ENCODE peak calls at places on chromosomes 2 and 18, in seven cellular contexts. One of them, this sample, is unnamed.

GRCh38 chr18:56443508-56443907 is 194.9 kb downstream of the TXNL1 start:
- DNase-seq in stimulated activated naive CD8-positive, alpha-beta T cell treated with anti-CD3 and anti-CD28 coated beads, Interleukin-15, amount 100 ng/mL, for 72 hours: no peak
- DNase-seq in epithelial cell of esophagus: no peak
- DNase-seq in astrocyte of the spinal cord: no peak
- DNase-seq in T-cell: no peak
- DNase-seq in GM23338: no peak
- DNase-seq in progenitor cell of endocrine pancreas: no peak
- DNase-seq in this sample: no peak

GRCh38 chr2:198144621-198145020 is 340.2 kb downstream of the PLCL1 start:
- DNase-seq in stimulated activated naive CD8-positive, alpha-beta T cell treated with anti-CD3 and anti-CD28 coated beads, Interleukin-15, amount 100 ng/mL, for 72 hours: no peak
- DNase-seq in epithelial cell of esophagus: no peak
- DNase-seq in astrocyte of the spinal cord: no peak
- DNase-seq in T-cell: no peak
- DNase-seq in GM23338: no peak
- DNase-seq in progenitor cell of endocrine pancreas: no peak
- DNase-seq in this sample: no peak

GRCh38 chr2:175111200-175111657 is 56.8 kb downstream of the ATF2 start:
- DNase-seq in stimulated activated naive CD8-positive, alpha-beta T cell treated with anti-CD3 and anti-CD28 coated beads, Interleukin-15, amount 100 ng/mL, for 72 hours: no peak
- DNase-seq in epithelial cell of esophagus: peak; percentile 67
- DNase-seq in astrocyte of the spinal cord: peak; percentile 58
- DNase-seq in T-cell: no peak
- DNase-seq in GM23338: peak; percentile 84
- DNase-seq in progenitor cell of endocrine pancreas: no peak
- DNase-seq in this sample: peak; percentile 30

GRCh38 chr2:217166241-217166640 is 306.4 kb upstream of the TNP1 start:
- DNase-seq in stimulated activated naive CD8-positive, alpha-beta T cell treated with anti-CD3 and anti-CD28 coated beads, Interleukin-15, amount 100 ng/mL, for 72 hours: no peak
- DNase-seq in epithelial cell of esophagus: peak; percentile 51
- DNase-seq in astrocyte of the spinal cord: peak; percentile 69
- DNase-seq in T-cell: no peak
- DNase-seq in GM23338: peak; percentile 75
- DNase-seq in progenitor cell of endocrine pancreas: no peak
- DNase-seq in this sample: no peak

GRCh38 chr18:51191139-51191717 is 6.3 kb downstream of the MEX3C start:
- DNase-seq in stimulated activated naive CD8-positive, alpha-beta T cell treated with anti-CD3 and anti-CD28 coated beads, Interleukin-15, amount 100 ng/mL, for 72 hours: peak; percentile 45
- DNase-seq in epithelial cell of esophagus: no peak
- DNase-seq in astrocyte of the spinal cord: no peak
- DNase-seq in T-cell: peak; percentile 20
- DNase-seq in GM23338: no peak
- DNase-seq in progenitor cell of endocrine pancreas: no peak
- DNase-seq in this sample: no peak

GRCh38 chr2:197304556-197305011 is 6.0 kb downstream of the ANKRD44 start:
- DNase-seq in stimulated activated naive CD8-positive, alpha-beta T cell treated with anti-CD3 and anti-CD28 coated beads, Interleukin-15, amount 100 ng/mL, for 72 hours: peak; percentile 61
- DNase-seq in epithelial cell of esophagus: no peak
- DNase-seq in astrocyte of the spinal cord: no peak
- DNase-seq in T-cell: no peak
- DNase-seq in GM23338: no peak
- DNase-seq in progenitor cell of endocrine pancreas: no peak
- DNase-seq in this sample: no peak

GRCh38 chr18:70331456-70332097 is 42.7 kb downstream of the SOCS6 start:
- DNase-seq in stimulated activated naive CD8-positive, alpha-beta T cell treated with anti-CD3 and anti-CD28 coated beads, Interleukin-15, amount 100 ng/mL, for 72 hours: no peak
- DNase-seq in epithelial cell of esophagus: no peak
- DNase-seq in astrocyte of the spinal cord: no peak
- DNase-seq in T-cell: no peak
- DNase-seq in GM23338: no peak
- DNase-seq in progenitor cell of endocrine pancreas: no peak
- DNase-seq in this sample: no peak

GRCh38 chr18:22385718-22386117 is 32.0 kb downstream of the CTAGE1 start:
- DNase-seq in stimulated activated naive CD8-positive, alpha-beta T cell treated with anti-CD3 and anti-CD28 coated beads, Interleukin-15, amount 100 ng/mL, for 72 hours: no peak
- DNase-seq in epithelial cell of esophagus: peak; percentile 93
- DNase-seq in astrocyte of the spinal cord: peak; percentile 57
- DNase-seq in T-cell: no peak
- DNase-seq in GM23338: no peak
- DNase-seq in progenitor cell of endocrine pancreas: no peak
- DNase-seq in this sample: no peak

GRCh38 chr18:8735274-8735673 is 29.9 kb downstream of the MTCL1 start:
- DNase-seq in stimulated activated naive CD8-positive, alpha-beta T cell treated with anti-CD3 and anti-CD28 coated beads, Interleukin-15, amount 100 ng/mL, for 72 hours: no peak
- DNase-seq in epithelial cell of esophagus: no peak
- DNase-seq in astrocyte of the spinal cord: no peak
- DNase-seq in T-cell: no peak
- DNase-seq in GM23338: peak; percentile 38
- DNase-seq in progenitor cell of endocrine pancreas: no peak
- DNase-seq in this sample: no peak

GRCh38 chr2:77521931-77522470 is at the start of gene LRRTM4:
- DNase-seq in stimulated activated naive CD8-positive, alpha-beta T cell treated with anti-CD3 and anti-CD28 coated beads, Interleukin-15, amount 100 ng/mL, for 72 hours: no peak
- DNase-seq in epithelial cell of esophagus: no peak
- DNase-seq in astrocyte of the spinal cord: peak; percentile 1
- DNase-seq in T-cell: no peak
- DNase-seq in GM23338: peak; percentile 77
- DNase-seq in progenitor cell of endocrine pancreas: no peak
- DNase-seq in this sample: no peak

GRCh38 chr2:240567872-240568677 is at the start of gene RNPEPL1:
- DNase-seq in stimulated activated naive CD8-positive, alpha-beta T cell treated with anti-CD3 and anti-CD28 coated beads, Interleukin-15, amount 100 ng/mL, for 72 hours: peak; percentile 56
- DNase-seq in epithelial cell of esophagus: peak; percentile 59
- DNase-seq in astrocyte of the spinal cord: no peak
- DNase-seq in T-cell: peak; percentile 41
- DNase-seq in GM23338: peak; percentile 60
- DNase-seq in progenitor cell of endocrine pancreas: peak; percentile 49
- DNase-seq in this sample: peak; percentile 56

GRCh38 chr18:66676699-66677098 is 72.8 kb upstream of the CDH19 start:
- DNase-seq in stimulated activated naive CD8-positive, alpha-beta T cell treated with anti-CD3 and anti-CD28 coated beads, Interleukin-15, amount 100 ng/mL, for 72 hours: no peak
- DNase-seq in epithelial cell of esophagus: no peak
- DNase-seq in astrocyte of the spinal cord: no peak
- DNase-seq in T-cell: no peak
- DNase-seq in GM23338: peak; percentile 36
- DNase-seq in progenitor cell of endocrine pancreas: no peak
- DNase-seq in this sample: no peak

GRCh38 chr2:21194828-21195227 is 71.1 kb downstream of the TDRD15 start:
- DNase-seq in stimulated activated naive CD8-positive, alpha-beta T cell treated with anti-CD3 and anti-CD28 coated beads, Interleukin-15, amount 100 ng/mL, for 72 hours: no peak
- DNase-seq in epithelial cell of esophagus: no peak
- DNase-seq in astrocyte of the spinal cord: no peak
- DNase-seq in T-cell: no peak
- DNase-seq in GM23338: no peak
- DNase-seq in progenitor cell of endocrine pancreas: no peak
- DNase-seq in this sample: no peak

GRCh38 chr2:96085541-96086355 is 30.6 kb downstream of the ADRA2B start:
- DNase-seq in stimulated activated naive CD8-positive, alpha-beta T cell treated with anti-CD3 and anti-CD28 coated beads, Interleukin-15, amount 100 ng/mL, for 72 hours: peak; percentile 7
- DNase-seq in epithelial cell of esophagus: no peak
- DNase-seq in astrocyte of the spinal cord: no peak
- DNase-seq in T-cell: no peak
- DNase-seq in GM23338: no peak
- DNase-seq in progenitor cell of endocrine pancreas: no peak
- DNase-seq in this sample: no peak

GRCh38 chr2:45595724-45596435 is 15.2 kb downstream of the SRBD1 start:
- DNase-seq in stimulated activated naive CD8-positive, alpha-beta T cell treated with anti-CD3 and anti-CD28 coated beads, Interleukin-15, amount 100 ng/mL, for 72 hours: no peak
- DNase-seq in epithelial cell of esophagus: peak; percentile 74
- DNase-seq in astrocyte of the spinal cord: peak; percentile 67
- DNase-seq in T-cell: no peak
- DNase-seq in GM23338: no peak
- DNase-seq in progenitor cell of endocrine pancreas: no peak
- DNase-seq in this sample: no peak

GRCh38 chr18:74631242-74632087 is 33.8 kb downstream of the ZNF407 start:
- DNase-seq in stimulated activated naive CD8-positive, alpha-beta T cell treated with anti-CD3 and anti-CD28 coated beads, Interleukin-15, amount 100 ng/mL, for 72 hours: no peak
- DNase-seq in epithelial cell of esophagus: peak; percentile 32
- DNase-seq in astrocyte of the spinal cord: peak; percentile 53
- DNase-seq in T-cell: peak; percentile 50
- DNase-seq in GM23338: no peak
- DNase-seq in progenitor cell of endocrine pancreas: no peak
- DNase-seq in this sample: no peak

GRCh38 chr2:51920509-51920908 is 888.6 kb upstream of the NRXN1 start:
- DNase-seq in stimulated activated naive CD8-positive, alpha-beta T cell treated with anti-CD3 and anti-CD28 coated beads, Interleukin-15, amount 100 ng/mL, for 72 hours: no peak
- DNase-seq in epithelial cell of esophagus: no peak
- DNase-seq in astrocyte of the spinal cord: no peak
- DNase-seq in T-cell: no peak
- DNase-seq in GM23338: no peak
- DNase-seq in progenitor cell of endocrine pancreas: no peak
- DNase-seq in this sample: no peak

GRCh38 chr2:25482341-25482740 is 140.6 kb upstream of the DNMT3A start:
- DNase-seq in stimulated activated naive CD8-positive, alpha-beta T cell treated with anti-CD3 and anti-CD28 coated beads, Interleukin-15, amount 100 ng/mL, for 72 hours: no peak
- DNase-seq in epithelial cell of esophagus: no peak
- DNase-seq in astrocyte of the spinal cord: no peak
- DNase-seq in T-cell: no peak
- DNase-seq in GM23338: no peak
- DNase-seq in progenitor cell of endocrine pancreas: no peak
- DNase-seq in this sample: no peak

GRCh38 chr2:55268907-55269611 is at the start of gene MTIF2:
- DNase-seq in stimulated activated naive CD8-positive, alpha-beta T cell treated with anti-CD3 and anti-CD28 coated beads, Interleukin-15, amount 100 ng/mL, for 72 hours: peak; percentile 94
- DNase-seq in epithelial cell of esophagus: peak; percentile 92
- DNase-seq in astrocyte of the spinal cord: peak; percentile 95
- DNase-seq in T-cell: peak; percentile 79
- DNase-seq in GM23338: peak; percentile 98
- DNase-seq in progenitor cell of endocrine pancreas: peak; percentile 88
- DNase-seq in this sample: peak; percentile 79

GRCh38 chr2:75870654-75871137 is 160.0 kb upstream of the GCFC2 start:
- DNase-seq in stimulated activated naive CD8-positive, alpha-beta T cell treated with anti-CD3 and anti-CD28 coated beads, Interleukin-15, amount 100 ng/mL, for 72 hours: no peak
- DNase-seq in epithelial cell of esophagus: no peak
- DNase-seq in astrocyte of the spinal cord: no peak
- DNase-seq in T-cell: no peak
- DNase-seq in GM23338: peak; percentile 31
- DNase-seq in progenitor cell of endocrine pancreas: no peak
- DNase-seq in this sample: no peak

GRCh38 chr18:14089781-14090180 is 42.5 kb downstream of the ZNF519 start:
- DNase-seq in stimulated activated naive CD8-positive, alpha-beta T cell treated with anti-CD3 and anti-CD28 coated beads, Interleukin-15, amount 100 ng/mL, for 72 hours: no peak
- DNase-seq in epithelial cell of esophagus: no peak
- DNase-seq in astrocyte of the spinal cord: no peak
- DNase-seq in T-cell: no peak
- DNase-seq in GM23338: peak; percentile 37
- DNase-seq in progenitor cell of endocrine pancreas: no peak
- DNase-seq in this sample: no peak

GRCh38 chr2:241965931-241966412 is 96.4 kb downstream of the RTP5 start:
- DNase-seq in stimulated activated naive CD8-positive, alpha-beta T cell treated with anti-CD3 and anti-CD28 coated beads, Interleukin-15, amount 100 ng/mL, for 72 hours: peak; percentile 76
- DNase-seq in epithelial cell of esophagus: peak; percentile 54
- DNase-seq in astrocyte of the spinal cord: peak; percentile 98
- DNase-seq in T-cell: peak; percentile 38
- DNase-seq in GM23338: no peak
- DNase-seq in progenitor cell of endocrine pancreas: no peak
- DNase-seq in this sample: peak; percentile 63

GRCh38 chr18:22505136-22505535 is 87.4 kb upstream of the CTAGE1 start:
- DNase-seq in stimulated activated naive CD8-positive, alpha-beta T cell treated with anti-CD3 and anti-CD28 coated beads, Interleukin-15, amount 100 ng/mL, for 72 hours: no peak
- DNase-seq in epithelial cell of esophagus: no peak
- DNase-seq in astrocyte of the spinal cord: no peak
- DNase-seq in T-cell: no peak
- DNase-seq in GM23338: no peak
- DNase-seq in progenitor cell of endocrine pancreas: no peak
- DNase-seq in this sample: no peak

GRCh38 chr18:37346048-37346447 is 219.6 kb downstream of the CELF4 start:
- DNase-seq in stimulated activated naive CD8-positive, alpha-beta T cell treated with anti-CD3 and anti-CD28 coated beads, Interleukin-15, amount 100 ng/mL, for 72 hours: no peak
- DNase-seq in epithelial cell of esophagus: no peak
- DNase-seq in astrocyte of the spinal cord: no peak
- DNase-seq in T-cell: no peak
- DNase-seq in GM23338: no peak
- DNase-seq in progenitor cell of endocrine pancreas: no peak
- DNase-seq in this sample: no peak

GRCh38 chr2:15792331-15792730 is 148.0 kb upstream of the MYCN start:
- DNase-seq in stimulated activated naive CD8-positive, alpha-beta T cell treated with anti-CD3 and anti-CD28 coated beads, Interleukin-15, amount 100 ng/mL, for 72 hours: no peak
- DNase-seq in epithelial cell of esophagus: no peak
- DNase-seq in astrocyte of the spinal cord: no peak
- DNase-seq in T-cell: no peak
- DNase-seq in GM23338: no peak
- DNase-seq in progenitor cell of endocrine pancreas: no peak
- DNase-seq in this sample: no peak

GRCh38 chr2:41963661-41964525 is 83.9 kb upstream of the PKDCC start:
- DNase-seq in stimulated activated naive CD8-positive, alpha-beta T cell treated with anti-CD3 and anti-CD28 coated beads, Interleukin-15, amount 100 ng/mL, for 72 hours: no peak
- DNase-seq in epithelial cell of esophagus: no peak
- DNase-seq in astrocyte of the spinal cord: peak; percentile 37
- DNase-seq in T-cell: no peak
- DNase-seq in GM23338: peak; percentile 63
- DNase-seq in progenitor cell of endocrine pancreas: peak; percentile 28
- DNase-seq in this sample: no peak

GRCh38 chr2:54936766-54937165 is 113.5 kb downstream of the RTN4 start:
- DNase-seq in stimulated activated naive CD8-positive, alpha-beta T cell treated with anti-CD3 and anti-CD28 coated beads, Interleukin-15, amount 100 ng/mL, for 72 hours: no peak
- DNase-seq in epithelial cell of esophagus: no peak
- DNase-seq in astrocyte of the spinal cord: no peak
- DNase-seq in T-cell: no peak
- DNase-seq in GM23338: no peak
- DNase-seq in progenitor cell of endocrine pancreas: no peak
- DNase-seq in this sample: no peak

GRCh38 chr2:393711-394696 is 106.1 kb upstream of the ALKAL2 start:
- DNase-seq in stimulated activated naive CD8-positive, alpha-beta T cell treated with anti-CD3 and anti-CD28 coated beads, Interleukin-15, amount 100 ng/mL, for 72 hours: peak; percentile 65
- DNase-seq in epithelial cell of esophagus: peak; percentile 56
- DNase-seq in astrocyte of the spinal cord: peak; percentile 65
- DNase-seq in T-cell: peak; percentile 70
- DNase-seq in GM23338: peak; percentile 9
- DNase-seq in progenitor cell of endocrine pancreas: no peak
- DNase-seq in this sample: peak; percentile 15

GRCh38 chr2:209525834-209526281 is 102.0 kb downstream of the MAP2 start:
- DNase-seq in stimulated activated naive CD8-positive, alpha-beta T cell treated with anti-CD3 and anti-CD28 coated beads, Interleukin-15, amount 100 ng/mL, for 72 hours: no peak
- DNase-seq in epithelial cell of esophagus: peak; percentile 29
- DNase-seq in astrocyte of the spinal cord: peak; percentile 93
- DNase-seq in T-cell: no peak
- DNase-seq in GM23338: no peak
- DNase-seq in progenitor cell of endocrine pancreas: no peak
- DNase-seq in this sample: no peak

GRCh38 chr2:54871457-54872103 is 148.1 kb downstream of the EML6 start:
- DNase-seq in stimulated activated naive CD8-positive, alpha-beta T cell treated with anti-CD3 and anti-CD28 coated beads, Interleukin-15, amount 100 ng/mL, for 72 hours: no peak
- DNase-seq in epithelial cell of esophagus: no peak
- DNase-seq in astrocyte of the spinal cord: peak; percentile 48
- DNase-seq in T-cell: no peak
- DNase-seq in GM23338: no peak
- DNase-seq in progenitor cell of endocrine pancreas: no peak
- DNase-seq in this sample: no peak

GRCh38 chr2:207257291-207258190 is 91.8 kb upstream of the KLF7 start:
- DNase-seq in stimulated activated naive CD8-positive, alpha-beta T cell treated with anti-CD3 and anti-CD28 coated beads, Interleukin-15, amount 100 ng/mL, for 72 hours: no peak
- DNase-seq in epithelial cell of esophagus: no peak
- DNase-seq in astrocyte of the spinal cord: no peak
- DNase-seq in T-cell: no peak
- DNase-seq in GM23338: no peak
- DNase-seq in progenitor cell of endocrine pancreas: no peak
- DNase-seq in this sample: no peak

GRCh38 chr2:132606649-132607048 is 63.4 kb downstream of the LYPD1 start:
- DNase-seq in stimulated activated naive CD8-positive, alpha-beta T cell treated with anti-CD3 and anti-CD28 coated beads, Interleukin-15, amount 100 ng/mL, for 72 hours: no peak
- DNase-seq in epithelial cell of esophagus: no peak
- DNase-seq in astrocyte of the spinal cord: no peak
- DNase-seq in T-cell: no peak
- DNase-seq in GM23338: no peak
- DNase-seq in progenitor cell of endocrine pancreas: no peak
- DNase-seq in this sample: no peak

GRCh38 chr2:9763356-9764152 is 79.7 kb upstream of the TAF1B start:
- DNase-seq in stimulated activated naive CD8-positive, alpha-beta T cell treated with anti-CD3 and anti-CD28 coated beads, Interleukin-15, amount 100 ng/mL, for 72 hours: no peak
- DNase-seq in epithelial cell of esophagus: peak; percentile 56
- DNase-seq in astrocyte of the spinal cord: no peak
- DNase-seq in T-cell: no peak
- DNase-seq in GM23338: no peak
- DNase-seq in progenitor cell of endocrine pancreas: no peak
- DNase-seq in this sample: no peak

GRCh38 chr2:74077636-74078035 is 70.1 kb downstream of the BOLA3 start:
- DNase-seq in stimulated activated naive CD8-positive, alpha-beta T cell treated with anti-CD3 and anti-CD28 coated beads, Interleukin-15, amount 100 ng/mL, for 72 hours: no peak
- DNase-seq in epithelial cell of esophagus: no peak
- DNase-seq in astrocyte of the spinal cord: peak; percentile 6
- DNase-seq in T-cell: no peak
- DNase-seq in GM23338: no peak
- DNase-seq in progenitor cell of endocrine pancreas: no peak
- DNase-seq in this sample: no peak

GRCh38 chr2:168256448-168256847 is 9.1 kb upstream of the STK39 start:
- DNase-seq in stimulated activated naive CD8-positive, alpha-beta T cell treated with anti-CD3 and anti-CD28 coated beads, Interleukin-15, amount 100 ng/mL, for 72 hours: no peak
- DNase-seq in epithelial cell of esophagus: peak; percentile 19
- DNase-seq in astrocyte of the spinal cord: no peak
- DNase-seq in T-cell: no peak
- DNase-seq in GM23338: no peak
- DNase-seq in progenitor cell of endocrine pancreas: no peak
- DNase-seq in this sample: no peak

GRCh38 chr18:54690198-54690597 is 99.2 kb downstream of the DYNAP start:
- DNase-seq in stimulated activated naive CD8-positive, alpha-beta T cell treated with anti-CD3 and anti-CD28 coated beads, Interleukin-15, amount 100 ng/mL, for 72 hours: no peak
- DNase-seq in epithelial cell of esophagus: peak; percentile 4
- DNase-seq in astrocyte of the spinal cord: peak; percentile 54
- DNase-seq in T-cell: no peak
- DNase-seq in GM23338: no peak
- DNase-seq in progenitor cell of endocrine pancreas: no peak
- DNase-seq in this sample: no peak

GRCh38 chr2:231557571-231558217 is 27.4 kb upstream of the NMUR1 start:
- DNase-seq in stimulated activated naive CD8-positive, alpha-beta T cell treated with anti-CD3 and anti-CD28 coated beads, Interleukin-15, amount 100 ng/mL, for 72 hours: peak; percentile 56
- DNase-seq in epithelial cell of esophagus: peak; percentile 76
- DNase-seq in astrocyte of the spinal cord: peak; percentile 72
- DNase-seq in T-cell: peak; percentile 64
- DNase-seq in GM23338: peak; percentile 93
- DNase-seq in progenitor cell of endocrine pancreas: peak; percentile 21
- DNase-seq in this sample: peak; percentile 80

This sample was measured in GM19239.